ENCODE peak calls at places on chromosomes 1 and 21, in nine cellular contexts. I is cardiac muscle cell; V is transverse colon; O is ascending aorta; G is CD8-positive, alpha-beta memory T cell; E is CD4-positive, alpha-beta T cell; K is mesenchymal stem cell; T is NT2/D1; Z is RWPE2. P is an unnamed sample.

GRCh38 chr1:175757381-175758015 is 14.1 kb upstream of the TNR start:
- DNase-seq in O (no peak), Z (no peak), V (peak; percentile 18), I (peak; percentile 65), G (no peak), E (no peak), T (peak; percentile 66), K (peak; percentile 24), P (no peak)

GRCh38 chr1:6646499-6647148 is 22.0 kb downstream of the THAP3 start:
- DNase-seq in I (peak; percentile 66), K (peak; percentile 67), T (no peak), O (no peak), G (no peak), E (no peak), Z (no peak), V (no peak), P (no peak)

GRCh38 chr1:90716243-90716551 is 905 bp downstream of the BARHL2 start:
- DNase-seq in Z (no peak), T (no peak), O (no peak), I (no peak), V (no peak), K (no peak), G (no peak), E (no peak), P (no peak)

GRCh38 chr1:116131170-116131569 is 20.0 kb downstream of the MAB21L3 start:
- DNase-seq in G (no peak), T (no peak), E (no peak), V (no peak), Z (no peak), I (no peak), K (no peak), O (no peak), P (no peak)

GRCh38 chr21:44911384-44912157 is 9.1 kb downstream of the ITGB2 start:
- DNase-seq in G (peak; percentile 52), V (peak; percentile 90), O (peak; percentile 49), Z (no peak), K (no peak), E (peak; percentile 77), I (no peak), T (no peak), P (peak; percentile 39)

GRCh38 chr1:47650205-47650604 is 212.4 kb downstream of the FOXD2 start:
- DNase-seq in K (peak; percentile 75), O (no peak), Z (peak; percentile 88), G (no peak), E (no peak), I (no peak), V (peak; percentile 29), T (no peak), P (no peak)

GRCh38 chr1:112790920-112791722 is 76.0 kb upstream of the PPM1J start:
- DNase-seq in T (no peak), Z (no peak), V (no peak), O (no peak), E (no peak), K (peak; percentile 55), G (no peak), I (no peak), P (no peak)

GRCh38 chr1:201269900-201270410 is 13.4 kb upstream of the PKP1 start:
- DNase-seq in Z (peak; percentile 20), O (no peak), G (no peak), V (no peak), I (no peak), E (peak; percentile 25), K (no peak), T (no peak), P (no peak)

GRCh38 chr1:1005774-1006304 is 5.9 kb upstream of the HES4 start:
- DNase-seq in E (no peak), I (no peak), K (no peak), T (no peak), O (no peak), Z (no peak), G (no peak), V (no peak), P (no peak)

GRCh38 chr1:121519042-121519755 is 334.4 kb downstream of the SRGAP2C start:
- DNase-seq in T (peak; percentile 85), V (peak; percentile 58), K (peak; percentile 33), I (peak; percentile 76), O (no peak), E (peak; percentile 84), Z (peak; percentile 81), G (peak; percentile 81), P (peak; percentile 71)

GRCh38 chr1:210631399-210631798 is 302.7 kb downstream of the HHAT start:
- DNase-seq in Z (no peak), E (no peak), K (no peak), T (no peak), G (no peak), V (no peak), O (no peak), I (no peak), P (no peak)

GRCh38 chr1:56072310-56072709 is 507.1 kb downstream of the PLPP3 start:
- DNase-seq in V (no peak), Z (no peak), E (no peak), I (no peak), T (no peak), G (no peak), O (no peak), K (no peak), P (no peak)

GRCh38 chr1:211493865-211494653 is 2.1 kb upstream of the RD3 start:
- DNase-seq in I (no peak), E (no peak), O (no peak), G (no peak), Z (no peak), K (no peak), T (no peak), V (no peak), P (no peak)

GRCh38 chr1:49102752-49103151 is 326.1 kb upstream of the BEND5 start:
- DNase-seq in O (no peak), G (no peak), V (no peak), T (no peak), Z (no peak), I (no peak), E (no peak), K (no peak), P (no peak)

GRCh38 chr1:49104575-49104974 is 327.9 kb upstream of the BEND5 start:
- DNase-seq in T (no peak), E (no peak), V (no peak), Z (no peak), G (no peak), K (no peak), I (no peak), O (no peak), P (no peak)

DNA sequence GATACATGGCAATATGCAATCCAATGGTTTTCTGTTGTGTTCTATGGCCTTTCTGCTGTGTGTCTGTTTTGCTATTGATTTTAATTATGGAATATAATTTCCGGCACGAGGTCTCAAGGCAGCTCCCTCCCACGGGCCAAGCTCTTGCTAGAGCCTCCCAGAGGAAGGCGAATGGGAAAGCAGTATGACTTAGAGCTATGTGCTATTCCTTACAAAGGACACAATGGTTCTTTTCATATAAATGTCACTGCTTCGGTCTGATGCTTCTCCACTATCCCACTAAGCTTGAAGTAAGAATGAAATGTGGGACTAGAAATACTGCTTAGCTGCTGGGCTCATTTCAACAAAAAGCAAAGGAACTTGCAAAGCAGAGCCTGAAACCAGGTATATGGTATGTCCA is 322.2 kb upstream of the BEND5 start:
- DNase-seq in O (no peak), V (no peak), I (no peak), Z (no peak), E (no peak), K (no peak), T (no peak), G (no peak), P (no peak)
- H3K9me3 ChIP-seq in O (no peaks in the 10 kb centered on the region), V (no peaks in the 10 kb centered on the region), I (no peaks in the 10 kb centered on the region), Z (no peaks in the 10 kb centered on the region), E (no peaks in the 10 kb centered on the region), K (no peaks in the 10 kb centered on the region), T (no peaks in the 10 kb centered on the region), G (no peaks in the 10 kb centered on the region), P (no peaks in the 10 kb centered on the region)

DNA sequence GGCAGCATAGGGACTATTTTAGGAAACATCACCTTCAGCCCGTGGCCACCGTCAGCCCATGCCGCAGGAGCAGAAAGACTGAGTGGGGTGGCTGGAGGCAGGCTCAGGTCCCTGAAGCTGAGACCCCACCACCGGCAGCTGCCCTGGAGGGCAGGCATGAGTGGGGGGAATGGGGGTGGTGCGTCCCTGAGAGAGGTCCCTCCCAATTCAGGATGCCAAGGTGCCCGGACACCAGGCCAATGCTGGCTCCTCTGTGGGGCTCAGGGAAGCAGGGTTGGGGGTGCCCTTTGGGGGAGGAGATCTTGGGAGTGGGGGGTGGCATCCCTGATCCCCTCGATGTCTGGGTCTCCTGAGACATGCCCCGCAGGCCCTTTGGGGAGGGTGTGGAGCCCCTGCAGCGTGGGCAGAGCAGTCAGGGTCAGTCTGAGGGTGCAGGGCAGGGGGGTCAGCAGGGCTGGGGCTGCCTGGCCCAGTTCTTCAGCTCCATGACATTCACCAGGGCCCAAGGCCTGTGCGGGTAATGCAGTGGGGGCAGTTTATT is 998 bp upstream of the TTC34 start:
- DNase-seq in I (no peak), T (no peak), Z (peak; percentile 42), O (no peak), V (no peak), E (no peak), G (no peak), K (no peak), P (peak; percentile 8)
- H3K9me3 ChIP-seq in I (no peaks in the 10 kb centered on the region), T (no peaks in the 10 kb centered on the region), Z (no peaks in the 10 kb centered on the region), O (no peaks in the 10 kb centered on the region), V (no peaks in the 10 kb centered on the region), E (no peaks in the 10 kb centered on the region), G (no peaks in the 10 kb centered on the region), K (no peaks in the 10 kb centered on the region), P (no peaks in the 10 kb centered on the region)

GRCh38 chr1:96752394-96752793 is 30.8 kb downstream of the PTBP2 start:
- DNase-seq in I (no peak), E (no peak), O (no peak), K (no peak), V (no peak), Z (no peak), T (no peak), G (no peak), P (no peak)

DNA sequence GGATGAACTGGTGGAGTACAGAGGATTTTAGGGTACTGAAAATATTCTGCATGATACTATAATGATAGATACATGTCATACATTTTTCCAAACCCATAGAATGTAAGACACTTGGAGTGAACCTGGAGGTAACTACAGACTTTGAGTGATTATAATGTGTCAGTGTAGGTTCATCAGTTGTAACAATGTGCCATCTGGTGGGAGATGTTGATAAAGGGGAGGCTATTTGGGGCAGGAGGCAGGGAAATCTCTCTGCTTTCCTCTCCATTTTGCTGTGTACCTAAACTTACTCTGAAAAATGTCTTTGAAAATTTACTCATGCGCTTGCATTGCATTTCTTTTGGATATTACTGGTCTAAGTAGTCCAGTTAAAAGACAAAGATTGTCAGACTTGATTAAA is 35.2 kb downstream of the PTBP2 start:
- DNase-seq in E (no peak), K (no peak), T (no peak), V (no peak), I (no peak), O (no peak), G (no peak), Z (no peak), P (no peak)
- H3K9me3 ChIP-seq in E (no peaks in the 10 kb centered on the region), K (no peaks in the 10 kb centered on the region), T (peaks cover 50% of the 10 kb centered on the region), V (no peaks in the 10 kb centered on the region), I (no peaks in the 10 kb centered on the region), O (no peaks in the 10 kb centered on the region), G (no peaks in the 10 kb centered on the region), Z (no peaks in the 10 kb centered on the region), P (no peaks in the 10 kb centered on the region)

DNA sequence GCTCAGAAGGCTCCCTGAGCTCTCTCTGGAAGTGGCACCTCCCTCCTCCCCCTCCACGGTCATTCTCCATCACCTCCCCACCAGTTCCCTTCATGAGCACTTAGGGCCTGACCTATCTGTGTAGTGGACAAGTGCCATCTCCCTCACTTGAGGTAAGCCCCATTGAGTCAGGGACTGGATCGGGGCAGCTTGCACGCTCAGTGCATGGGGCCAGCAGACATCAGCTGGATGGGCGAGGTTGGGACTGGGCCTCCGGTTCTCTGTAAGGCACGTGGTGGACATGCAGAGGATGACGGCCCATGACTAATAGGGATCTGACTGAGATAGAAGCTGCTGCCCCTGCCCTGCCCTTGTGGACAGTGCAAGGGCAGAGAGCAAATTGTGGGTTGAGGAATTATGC is 120.3 kb upstream of the C1orf174 start:
- DNase-seq in T (no peak), O (no peak), G (no peak), Z (no peak), K (no peak), V (no peak), E (no peak), I (no peak), P (no peak)
- H3K9me3 ChIP-seq in T (no peaks in the 10 kb centered on the region), O (no peaks in the 10 kb centered on the region), G (no peaks in the 10 kb centered on the region), Z (no peaks in the 10 kb centered on the region), K (no peaks in the 10 kb centered on the region), V (no peaks in the 10 kb centered on the region), E (no peaks in the 10 kb centered on the region), I (no peaks in the 10 kb centered on the region), P (no peaks in the 10 kb centered on the region)